ENCODE peak calls at places on chromosomes 16 and 17, in five cellular contexts. Q, W, G, E and V are unnamed samples.

GRCh38 chr16:72657791-72658190 is 390.1 kb downstream of the ZFHX3 start:
- DNase-seq in Q (no peak), W (no peak), G (no peak), E (no peak), V (no peak)

GRCh38 chr16:88779406-88780099 is 5.5 kb downstream of the PIEZO1 start:
- DNase-seq in Q (no peak), W (no peak), G (peak), E (no peak), V (no peak)

GRCh38 chr17:66386789-66387351 is 84.5 kb downstream of the PRKCA start:
- DNase-seq in Q (no peak), W (no peak), G (no peak), E (peak), V (no peak)

GRCh38 chr16:10897134-10897533 is 20.1 kb downstream of the CIITA start:
- DNase-seq in Q (no peak), W (no peak), G (no peak), E (no peak), V (no peak)

GRCh38 chr17:62626719-62627218 is 701 bp upstream of the MRC2 start:
- DNase-seq in Q (peak), W (peak), G (no peak), E (peak), V (peak)

GRCh38 chr17:388087-388486 is 35.5 kb upstream of the RPH3AL start:
- DNase-seq in Q (no peak), W (no peak), G (no peak), E (no peak), V (no peak)

GRCh38 chr16:58011652-58012051 is 10.4 kb downstream of the USB1 start:
- DNase-seq in Q (peak), W (no peak), G (no peak), E (no peak), V (no peak)

GRCh38 chr17:17685775-17686291 is 4.6 kb downstream of the RAI1 start:
- DNase-seq in Q (peak), W (no peak), G (peak), E (peak), V (peak)

GRCh38 chr16:56038564-56039098 is 152.7 kb upstream of the GNAO1 start:
- DNase-seq in Q (no peak), W (no peak), G (no peak), E (no peak), V (no peak)

GRCh38 chr17:58969612-58970011 is 137.1 kb downstream of the TRIM37 start:
- DNase-seq in Q (no peak), W (no peak), G (no peak), E (no peak), V (no peak)

GRCh38 chr16:3030128-3030871 is 6.4 kb downstream of the BICDL2 start:
- DNase-seq in Q (no peak), W (no peak), G (peak), E (no peak), V (no peak)

GRCh38 chr17:42284020-42284369 is 4.3 kb upstream of the STAT5A start:
- DNase-seq in Q (no peak), W (no peak), G (no peak), E (no peak), V (no peak)

GRCh38 chr17:73787721-73788051 is 143.4 kb upstream of the SDK2 start:
- DNase-seq in Q (no peak), W (no peak), G (no peak), E (no peak), V (no peak)

DNA sequence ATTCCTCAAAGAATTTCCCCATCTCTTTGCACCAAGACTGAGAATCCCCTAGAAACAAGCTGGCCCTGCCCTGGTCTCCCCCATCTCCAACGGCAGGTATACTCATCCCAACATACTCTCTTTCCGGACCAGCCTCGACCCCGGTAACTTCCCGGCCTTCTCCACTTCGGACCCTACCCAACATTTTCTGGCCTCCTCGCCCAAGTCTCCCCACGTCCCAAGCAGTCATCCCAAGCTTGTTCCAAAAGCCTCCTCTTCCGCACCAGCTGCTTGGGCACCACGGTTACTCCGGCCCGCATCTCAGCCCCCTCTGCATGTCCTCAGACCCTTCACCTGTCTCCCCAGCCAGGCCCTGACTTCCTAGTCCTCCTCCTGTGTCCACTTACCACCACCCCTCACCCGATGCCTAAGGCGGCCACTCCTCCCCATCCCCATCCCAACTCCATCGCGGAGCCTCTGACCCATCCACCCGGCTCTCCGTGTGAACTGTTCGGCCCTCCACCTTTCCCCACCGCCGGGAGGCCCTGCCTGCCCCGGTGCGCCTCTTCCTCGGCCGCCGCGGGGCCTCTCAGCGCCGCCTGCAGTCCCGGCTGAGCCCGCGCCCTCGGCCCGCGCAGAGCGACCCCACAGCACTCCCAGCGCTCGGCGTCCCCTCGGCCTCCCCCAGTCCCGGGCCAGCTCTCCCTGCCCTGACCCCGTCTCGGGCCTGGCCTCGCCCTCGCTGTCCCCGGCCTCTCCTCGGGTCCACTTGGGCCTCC is 993 bp downstream of the PITPNA start:
- DNase-seq in Q (peak), W (peak), G (peak), E (peak), V (no peak)
- TF ChIP-seq CTCF in Q (no peak), W (peak), G (no peak), E (peak), V (peak)

GRCh38 chr16:84233748-84234147 is 6.1 kb downstream of the KCNG4 start:
- DNase-seq in Q (no peak), W (no peak), G (no peak), E (no peak), V (no peak)

GRCh38 chr16:84232969-84233368 is 6.8 kb downstream of the KCNG4 start:
- DNase-seq in Q (no peak), W (no peak), G (no peak), E (no peak), V (no peak)

GRCh38 chr16:84234656-84235285 is 5.0 kb downstream of the KCNG4 start:
- DNase-seq in Q (no peak), W (no peak), G (no peak), E (no peak), V (no peak)

GRCh38 chr16:84229421-84229820 is 10.4 kb downstream of the KCNG4 start:
- DNase-seq in Q (no peak), W (no peak), G (no peak), E (no peak), V (no peak)

GRCh38 chr16:84232060-84232459 is 7.8 kb downstream of the KCNG4 start:
- DNase-seq in Q (no peak), W (no peak), G (no peak), E (no peak), V (no peak)
- TF ChIP-seq CTCF in Q (no peak), W (no peak), G (no peak), E (no peak), V (no peak)

GRCh38 chr16:24523569-24523968 is 15.8 kb upstream of the RBBP6 start:
- DNase-seq in Q (no peak), W (no peak), G (no peak), E (no peak), V (no peak)
- TF ChIP-seq CTCF in Q (no peak), W (no peak), G (no peak), E (no peak), V (no peak)

GRCh38 chr17:15954222-15954621 is 9.3 kb downstream of the ADORA2B start:
- DNase-seq in Q (peak), W (no peak), G (no peak), E (peak), V (peak)
- TF ChIP-seq CTCF in Q (peak), W (no peak), G (no peak), E (peak), V (no peak)

GRCh38 chr17:40317880-40318834 is 9.2 kb downstream of the RARA start:
- DNase-seq in Q (peak), W (peak), G (peak), E (peak), V (peak)

GRCh38 chr17:40319651-40320550 is 10.9 kb downstream of the RARA start:
- DNase-seq in Q (no peak), W (no peak), G (peak), E (no peak), V (no peak)

GRCh38 chr17:40317345-40317873 is 8.4 kb downstream of the RARA start:
- DNase-seq in Q (peak), W (no peak), G (no peak), E (peak), V (peak)

GRCh38 chr17:40320771-40321501 is 12.0 kb downstream of the RARA start:
- DNase-seq in Q (no peak), W (no peak), G (no peak), E (no peak), V (no peak)

GRCh38 chr17:40318835-40319332 is 9.9 kb downstream of the RARA start:
- DNase-seq in Q (no peak), W (no peak), G (no peak), E (no peak), V (no peak)
- TF ChIP-seq CTCF in Q (peak), W (peak), G (no peak), E (peak), V (no peak)

GRCh38 chr17:49656247-49656646 is 21.6 kb downstream of the SPOP start:
- DNase-seq in Q (no peak), W (no peak), G (no peak), E (no peak), V (no peak)
- TF ChIP-seq CTCF in Q (no peak), W (no peak), G (no peak), E (no peak), V (no peak)

GRCh38 chr17:32780721-32781120 is 96.2 kb downstream of the MYO1D start:
- DNase-seq in Q (no peak), W (no peak), G (no peak), E (no peak), V (no peak)
- TF ChIP-seq CTCF in Q (no peak), W (no peak), G (no peak), E (no peak), V (no peak)

DNA sequence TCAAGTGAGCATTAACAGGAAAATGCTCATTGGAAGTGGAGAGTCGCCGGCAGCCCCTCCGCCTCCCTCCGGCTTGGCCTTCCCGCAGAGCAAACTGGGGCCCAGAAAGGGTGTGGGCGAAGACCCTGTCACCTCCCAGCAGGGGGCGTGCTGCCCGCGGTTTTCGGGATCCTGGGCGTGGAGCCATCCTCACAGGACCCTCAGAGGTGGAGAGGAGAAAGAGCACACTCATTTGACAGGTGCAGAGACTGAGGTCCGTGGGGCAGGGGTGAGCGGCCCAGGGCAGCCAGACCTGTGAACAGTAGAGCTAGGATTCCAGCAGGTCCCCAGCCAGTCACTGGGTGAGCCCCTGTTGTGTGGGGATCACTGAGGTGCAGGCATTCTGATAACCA is 1002.9 kb downstream of the KCNJ18 start:
- DNase-seq in Q (no peak), W (no peak), G (no peak), E (no peak), V (no peak)
- TF ChIP-seq CTCF in Q (no peak), W (no peak), G (no peak), E (no peak), V (no peak)

GRCh38 chr16:63690961-63691360 is 1430.9 kb downstream of the CDH11 start:
- DNase-seq in Q (no peak), W (no peak), G (no peak), E (no peak), V (no peak)

GRCh38 chr16:63690267-63690666 is 1431.6 kb downstream of the CDH11 start:
- DNase-seq in Q (no peak), W (no peak), G (no peak), E (no peak), V (no peak)

GRCh38 chr16:63697736-63698135 is 1424.1 kb downstream of the CDH11 start:
- DNase-seq in Q (no peak), W (no peak), G (no peak), E (no peak), V (no peak)

GRCh38 chr16:63695347-63695746 is 1426.5 kb downstream of the CDH11 start:
- DNase-seq in Q (no peak), W (no peak), G (no peak), E (no peak), V (no peak)
- TF ChIP-seq CTCF in Q (no peak), W (no peak), G (no peak), E (no peak), V (no peak)

DNA sequence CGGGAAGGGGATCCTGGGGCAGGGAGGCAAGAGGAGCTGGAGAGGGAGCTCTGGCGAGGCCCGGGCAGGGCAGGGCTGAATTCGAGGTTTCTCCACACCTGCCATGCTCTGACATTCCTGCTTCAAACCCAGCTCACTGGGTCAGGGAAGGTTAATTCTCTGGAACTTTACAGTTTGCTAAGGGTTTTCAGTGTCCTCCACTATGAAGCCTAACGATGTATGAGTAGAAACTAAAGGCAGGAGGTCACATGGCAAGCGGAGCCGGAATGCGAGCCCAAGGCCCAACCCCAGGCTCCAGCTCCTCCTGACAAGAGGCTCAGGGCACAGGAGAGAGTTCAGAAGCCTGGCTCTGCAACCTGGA is 29.2 kb downstream of the DCAKD start:
- DNase-seq in Q (no peak), W (no peak), G (no peak), E (no peak), V (no peak)
- TF ChIP-seq CTCF in Q (peak), W (peak), G (no peak), E (no peak), V (no peak)